ENCODE peak calls at places on chromosome 5, in seven cellular contexts. U is HTR-8/SVneo, S is NCI-H510A treated with DMSO at 0.1 percent for 48 hours, G is ureter, L is activated gamma-delta T cell treated with Interleukin-2 at 50 U/mL for 16 hours, Z is HuH-7.5, F is M059J. R is an unnamed sample.

GRCh38 chr5:10283927-10284635 is 23.6 kb downstream of the CMBL start:
- DNase-seq in U (peak; percentile 93), S (peak; percentile 93), G (peak; percentile 85), L (peak; percentile 78), Z (peak; percentile 74), F (peak; percentile 73), R (peak; percentile 88)

GRCh38 chr5:168951341-168951740 is 349.6 kb downstream of the SLIT3 start:
- DNase-seq in U (no peak), S (no peak), G (no peak), L (no peak), Z (no peak), F (no peak), R (no peak)

GRCh38 chr5:150787659-150788058 is 9.1 kb downstream of the SMIM3 start:
- DNase-seq in U (no peak), S (no peak), G (no peak), L (no peak), Z (no peak), F (no peak), R (no peak)

GRCh38 chr5:142657446-142657845 is 28.4 kb downstream of the FGF1 start:
- DNase-seq in U (no peak), S (no peak), G (no peak), L (no peak), Z (no peak), F (no peak), R (no peak)

GRCh38 chr5:171750316-171750788 is 35.3 kb upstream of the SMIM23 start:
- DNase-seq in U (peak; percentile 32), S (no peak), G (no peak), L (no peak), Z (no peak), F (peak; percentile 71), R (no peak)

GRCh38 chr5:163579729-163580128 is 74.3 kb downstream of the MAT2B start:
- DNase-seq in U (no peak), S (no peak), G (no peak), L (no peak), Z (no peak), F (no peak), R (no peak)

GRCh38 chr5:178298283-178298807 is 65.7 kb upstream of the PHYKPL start:
- DNase-seq in U (no peak), S (no peak), G (no peak), L (no peak), Z (no peak), F (no peak), R (no peak)

GRCh38 chr5:140806834-140807775 is at the start of gene PCDHA4:
- DNase-seq in U (no peak), S (peak; percentile 22), G (no peak), L (no peak), Z (peak; percentile 55), F (no peak), R (peak; percentile 34)

GRCh38 chr5:151351675-151352074 is 4.3 kb upstream of the SLC36A2 start:
- DNase-seq in U (no peak), S (no peak), G (no peak), L (no peak), Z (no peak), F (no peak), R (no peak)

GRCh38 chr5:127723571-127723970 is 20.4 kb downstream of the CCDC192 start:
- DNase-seq in U (peak; percentile 25), S (no peak), G (no peak), L (no peak), Z (no peak), F (peak; percentile 77), R (peak; percentile 72)

GRCh38 chr5:158145827-158146226 is 286.9 kb upstream of the CLINT1 start:
- DNase-seq in U (no peak), S (no peak), G (no peak), L (no peak), Z (no peak), F (no peak), R (no peak)

GRCh38 chr5:401216-402034 is 41.6 kb upstream of the EXOC3 start:
- DNase-seq in U (no peak), S (no peak), G (no peak), L (no peak), Z (no peak), F (no peak), R (peak; percentile 8)

GRCh38 chr5:40429258-40430111 is 250.2 kb upstream of the PTGER4 start:
- DNase-seq in U (no peak), S (no peak), G (no peak), L (no peak), Z (no peak), F (peak; percentile 36), R (no peak)

GRCh38 chr5:80181618-80182211 is 74.1 kb downstream of the SERINC5 start:
- DNase-seq in U (no peak), S (peak; percentile 81), G (peak; percentile 81), L (peak; percentile 56), Z (no peak), F (peak; percentile 82), R (peak; percentile 89)

GRCh38 chr5:132500931-132501628 is 10.5 kb upstream of the IRF1 start:
- DNase-seq in U (peak; percentile 62), S (peak; percentile 34), G (no peak), L (peak; percentile 79), Z (peak; percentile 42), F (peak; percentile 58), R (peak; percentile 86)

GRCh38 chr5:16549491-16550233 is 67.1 kb downstream of the RETREG1 start:
- DNase-seq in U (no peak), S (no peak), G (no peak), L (no peak), Z (no peak), F (no peak), R (no peak)

GRCh38 chr5:68424799-68425537 is 209.4 kb downstream of the PIK3R1 start:
- DNase-seq in U (peak; percentile 23), S (no peak), G (no peak), L (peak; percentile 20), Z (no peak), F (peak; percentile 80), R (no peak)

GRCh38 chr5:150428106-150428876 is 15.6 kb upstream of the CD74 start:
- DNase-seq in U (no peak), S (no peak), G (no peak), L (no peak), Z (peak; percentile 58), F (peak; percentile 57), R (peak; percentile 33)

GRCh38 chr5:82244854-82245635 is 33.1 kb downstream of the RPS23 start:
- DNase-seq in U (no peak), S (no peak), G (no peak), L (no peak), Z (no peak), F (no peak), R (no peak)

GRCh38 chr5:142617416-142617815 is 68.5 kb downstream of the FGF1 start:
- DNase-seq in U (no peak), S (no peak), G (no peak), L (no peak), Z (no peak), F (peak; percentile 36), R (no peak)

GRCh38 chr5:168365581-168366081 is 74.2 kb downstream of the WWC1 start:
- DNase-seq in U (no peak), S (peak; percentile 19), G (peak; percentile 73), L (no peak), Z (no peak), F (no peak), R (peak; percentile 30)

GRCh38 chr5:68834486-68834885 is 259.3 kb upstream of the SLC30A5 start:
- DNase-seq in U (no peak), S (no peak), G (no peak), L (no peak), Z (no peak), F (no peak), R (no peak)

GRCh38 chr5:88480245-88480644 is 211.6 kb upstream of the TMEM161B start:
- DNase-seq in U (no peak), S (no peak), G (no peak), L (no peak), Z (no peak), F (peak; percentile 72), R (no peak)

GRCh38 chr5:131999471-131999931 is 12.0 kb downstream of the ACSL6 start:
- DNase-seq in U (no peak), S (no peak), G (no peak), L (no peak), Z (no peak), F (no peak), R (no peak)

GRCh38 chr5:139664273-139664693 is 16.1 kb downstream of the CXXC5 start:
- DNase-seq in U (no peak), S (no peak), G (no peak), L (no peak), Z (no peak), F (no peak), R (no peak)

GRCh38 chr5:32462618-32463017 is 18.1 kb upstream of the ZFR start:
- DNase-seq in U (no peak), S (no peak), G (no peak), L (no peak), Z (no peak), F (peak; percentile 67), R (no peak)

GRCh38 chr5:172748341-172748843 is 22.6 kb downstream of the DUSP1 start:
- DNase-seq in U (no peak), S (no peak), G (no peak), L (no peak), Z (no peak), F (no peak), R (peak; percentile 68)

GRCh38 chr5:154648706-154649105 is 106.5 kb upstream of the LARP1 start:
- DNase-seq in U (no peak), S (no peak), G (peak; percentile 57), L (no peak), Z (no peak), F (no peak), R (no peak)

GRCh38 chr5:537621-538071 is 13.4 kb upstream of the SLC9A3 start:
- DNase-seq in U (no peak), S (no peak), G (no peak), L (no peak), Z (no peak), F (no peak), R (no peak)

GRCh38 chr5:61949054-61949679 is 356.8 kb upstream of the KIF2A start:
- DNase-seq in U (no peak), S (no peak), G (no peak), L (no peak), Z (no peak), F (no peak), R (no peak)

GRCh38 chr5:83097582-83098265 is 20.4 kb downstream of the XRCC4 start:
- DNase-seq in U (no peak), S (no peak), G (no peak), L (no peak), Z (no peak), F (peak; percentile 59), R (no peak)

GRCh38 chr5:119031905-119032304 is 39.0 kb upstream of the DMXL1 start:
- DNase-seq in U (no peak), S (no peak), G (no peak), L (no peak), Z (no peak), F (peak; percentile 63), R (no peak)

GRCh38 chr5:35672995-35673394 is 55.3 kb downstream of the SPEF2 start:
- DNase-seq in U (no peak), S (no peak), G (no peak), L (no peak), Z (no peak), F (peak; percentile 15), R (no peak)

GRCh38 chr5:158301186-158301585 is 442.2 kb upstream of the CLINT1 start:
- DNase-seq in U (no peak), S (no peak), G (no peak), L (no peak), Z (no peak), F (no peak), R (no peak)

R was measured in mucosa of gallbladder.